ENCODE peak calls at places on chromosomes 1 and 21, in six cellular contexts. X is erythroblast; Q is NCI-H524; M is Kasumi-1; H is T-helper 2 cell; C is CD8-positive, alpha-beta memory T cell. I is an unnamed sample.

GRCh38 chr1:205444931-205445652 is 10.8 kb downstream of the BLACAT1 start:
- DNase-seq in X (no peak), Q (peak), M (no peak), H (no peak), C (no peak), I (no peak)

GRCh38 chr1:71307451-71307850 is 226.6 kb upstream of the ZRANB2 start:
- DNase-seq in X (no peak), Q (peak), M (peak), H (no peak), C (no peak), I (no peak)

GRCh38 chr1:116910379-116911165 is 856 bp downstream of the PTGFRN start:
- DNase-seq in X (no peak), Q (peak), M (no peak), H (peak), C (peak), I (peak)

GRCh38 chr1:54781023-54781723 is 16.9 kb upstream of the PARS2 start:
- DNase-seq in X (no peak), Q (peak), M (no peak), H (no peak), C (no peak), I (no peak)

GRCh38 chr1:25590096-25590824 is 26.3 kb upstream of the MAN1C1 start:
- DNase-seq in X (no peak), Q (no peak), M (no peak), H (no peak), C (no peak), I (no peak)

GRCh38 chr21:27407296-27407695 is 440.4 kb upstream of the ADAMTS5 start:
- DNase-seq in X (no peak), Q (no peak), M (no peak), H (no peak), C (no peak), I (no peak)

GRCh38 chr1:222288056-222288455 is 259.8 kb downstream of the HHIPL2 start:
- DNase-seq in X (no peak), Q (no peak), M (peak), H (no peak), C (no peak), I (no peak)

GRCh38 chr1:156797212-156797871 is 19.3 kb downstream of the SH2D2A start:
- DNase-seq in X (peak), Q (peak), M (peak), H (peak), C (peak), I (peak)

I was measured in T-helper 9 cell.